ENCODE peak calls at places on chromosomes 3 and 15, in six cellular contexts. A, P, X, M, V and K are unnamed samples.

GRCh38 chr3:123153821-123154323 is 47.9 kb upstream of the SEC22A start:
- DNase-seq in A (no peak), P (no peak), X (no peak), M (no peak), V (no peak), K (no peak)

GRCh38 chr15:80309769-80310384 is 57.9 kb upstream of the CTXND1 start:
- DNase-seq in A (peak; percentile 36), P (peak; percentile 68), X (no peak), M (no peak), V (peak; percentile 59), K (peak; percentile 25)

GRCh38 chr15:68787609-68788264 is 33.0 kb downstream of the ANP32A start:
- DNase-seq in A (no peak), P (no peak), X (no peak), M (no peak), V (no peak), K (no peak)

GRCh38 chr3:163779396-163780344 is 1298.6 kb downstream of the SI start:
- DNase-seq in A (no peak), P (peak; percentile 55), X (no peak), M (no peak), V (no peak), K (no peak)

GRCh38 chr3:111650378-111651275 is 55.5 kb upstream of the ZBED2 start:
- DNase-seq in A (no peak), P (no peak), X (no peak), M (no peak), V (no peak), K (no peak)

GRCh38 chr3:25588441-25589103 is 76.1 kb downstream of the TOP2B start:
- DNase-seq in A (no peak), P (no peak), X (no peak), M (no peak), V (no peak), K (no peak)

GRCh38 chr15:73957785-73958184 is 31.5 kb downstream of the LOXL1 start:
- DNase-seq in A (no peak), P (no peak), X (no peak), M (no peak), V (no peak), K (no peak)

GRCh38 chr3:159832024-159832423 is 156.6 kb upstream of the IL12A start:
- DNase-seq in A (no peak), P (no peak), X (no peak), M (no peak), V (no peak), K (no peak)

GRCh38 chr3:175662815-175663214 is 803.7 kb downstream of the NAALADL2 start:
- DNase-seq in A (no peak), P (no peak), X (no peak), M (no peak), V (no peak), K (no peak)

GRCh38 chr3:47420044-47420430 is 39.2 kb downstream of the PTPN23 start:
- DNase-seq in A (no peak), P (no peak), X (no peak), M (no peak), V (no peak), K (no peak)

GRCh38 chr15:81015595-81016252 is 15.0 kb downstream of the TLNRD1 start:
- DNase-seq in A (no peak), P (no peak), X (no peak), M (no peak), V (no peak), K (no peak)

GRCh38 chr15:69893863-69894262 is 203.9 kb downstream of the TLE3 start:
- DNase-seq in A (no peak), P (peak; percentile 28), X (peak; percentile 74), M (no peak), V (peak; percentile 85), K (peak; percentile 46)

GRCh38 chr15:59210186-59210585 is 3.5 kb downstream of the LDHAL6B start:
- DNase-seq in A (no peak), P (no peak), X (no peak), M (no peak), V (no peak), K (no peak)

GRCh38 chr15:63238796-63239195 is 38.6 kb upstream of the APH1B start:
- DNase-seq in A (no peak), P (no peak), X (no peak), M (no peak), V (peak; percentile 83), K (no peak)

GRCh38 chr3:184620101-184620798 is 58.7 kb downstream of the EPHB3 start:
- DNase-seq in A (no peak), P (no peak), X (no peak), M (no peak), V (peak; percentile 53), K (no peak)

GRCh38 chr3:99825239-99825638 is 7.6 kb downstream of the CMSS1 start:
- DNase-seq in A (no peak), P (no peak), X (no peak), M (no peak), V (peak; percentile 16), K (no peak)

GRCh38 chr3:12948891-12949711 is 107.7 kb upstream of the RPL32 start:
- DNase-seq in A (peak; percentile 89), P (no peak), X (no peak), M (no peak), V (peak; percentile 62), K (no peak)

GRCh38 chr3:45112939-45113338 is 33.2 kb downstream of the CDCP1 start:
- DNase-seq in A (no peak), P (no peak), X (no peak), M (no peak), V (peak; percentile 93), K (no peak)

GRCh38 chr3:125608419-125608818 is 13.1 kb upstream of the OSBPL11 start:
- DNase-seq in A (no peak), P (no peak), X (no peak), M (no peak), V (no peak), K (no peak)

GRCh38 chr3:187975571-187976360 is 178.2 kb upstream of the LPP start:
- DNase-seq in A (no peak), P (no peak), X (no peak), M (no peak), V (no peak), K (no peak)

GRCh38 chr3:172315401-172316091 is 132.7 kb downstream of the GHSR start:
- DNase-seq in A (peak; percentile 68), P (no peak), X (peak; percentile 75), M (no peak), V (peak; percentile 81), K (no peak)

GRCh38 chr15:77821188-77821958 is 188.7 kb upstream of the LINGO1 start:
- DNase-seq in A (peak; percentile 67), P (peak; percentile 84), X (peak; percentile 60), M (peak; percentile 79), V (peak; percentile 72), K (peak; percentile 73)

GRCh38 chr3:165254812-165255211 is 58.6 kb upstream of the SLITRK3 start:
- DNase-seq in A (no peak), P (peak; percentile 72), X (no peak), M (no peak), V (peak; percentile 54), K (no peak)

GRCh38 chr3:151305081-151305777 is 11.4 kb downstream of the GPR87 start:
- DNase-seq in A (peak; percentile 13), P (peak; percentile 93), X (no peak), M (peak; percentile 64), V (peak; percentile 98), K (no peak)

GRCh38 chr3:66353530-66353929 is 132.7 kb downstream of the SLC25A26 start:
- DNase-seq in A (no peak), P (no peak), X (no peak), M (no peak), V (peak; percentile 52), K (no peak)

DNA sequence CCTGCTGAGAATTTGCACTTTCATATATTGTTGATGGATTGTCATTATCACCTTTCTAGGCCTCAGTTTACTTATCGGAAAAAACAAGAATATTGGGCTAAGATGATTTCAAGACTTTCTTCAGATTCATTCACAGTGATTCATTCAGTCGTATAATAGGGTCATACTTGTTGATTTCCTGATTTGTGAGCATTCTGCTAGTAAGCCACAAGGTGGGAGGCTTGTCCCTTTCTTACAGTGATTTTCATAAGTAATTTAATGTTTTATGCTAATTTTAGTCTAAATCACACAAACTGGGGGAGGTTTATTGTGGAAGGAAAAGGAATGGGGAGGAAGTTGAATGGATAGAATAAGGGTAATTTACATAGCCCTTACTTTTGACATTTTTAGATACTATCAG is 126.8 kb upstream of the GOLGA6L4 start:
- DNase-seq in A (no peak), P (peak; percentile 17), X (no peak), M (no peak), V (peak; percentile 34), K (no peak)
- TF ChIP-seq CTCF in A (no peak), P (peak; percentile 37), X (no peak), M (no peak), V (peak; percentile 15), K (peak; percentile 44)

DNA sequence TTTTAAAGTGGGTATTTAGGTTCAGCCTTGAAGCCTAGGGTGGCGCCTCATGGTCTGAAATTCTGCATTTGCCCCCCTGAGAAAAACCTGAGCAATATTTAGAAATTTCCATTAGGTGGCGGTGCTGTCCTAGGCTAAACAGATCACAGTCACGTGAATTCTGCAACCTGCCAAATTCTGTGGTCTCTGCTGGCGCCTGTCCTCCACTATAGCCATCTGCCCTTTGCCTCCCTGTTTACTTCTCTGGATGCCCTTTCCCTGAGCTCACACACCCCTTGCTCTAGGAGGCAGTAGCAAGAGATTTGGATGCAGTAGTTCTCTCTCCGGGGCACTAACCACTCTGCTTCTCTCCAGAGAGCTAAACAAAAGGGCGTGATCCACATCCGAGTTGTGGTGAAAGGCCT is 9.1 kb downstream of the MRPS11 start:
- DNase-seq in A (peak; percentile 55), P (peak; percentile 80), X (no peak), M (no peak), V (peak; percentile 74), K (peak; percentile 18)
- TF ChIP-seq CTCF in A (peak; percentile 76), P (peak; percentile 78), X (peak; percentile 69), M (peak; percentile 65), V (peak; percentile 63), K (peak; percentile 75)

DNA sequence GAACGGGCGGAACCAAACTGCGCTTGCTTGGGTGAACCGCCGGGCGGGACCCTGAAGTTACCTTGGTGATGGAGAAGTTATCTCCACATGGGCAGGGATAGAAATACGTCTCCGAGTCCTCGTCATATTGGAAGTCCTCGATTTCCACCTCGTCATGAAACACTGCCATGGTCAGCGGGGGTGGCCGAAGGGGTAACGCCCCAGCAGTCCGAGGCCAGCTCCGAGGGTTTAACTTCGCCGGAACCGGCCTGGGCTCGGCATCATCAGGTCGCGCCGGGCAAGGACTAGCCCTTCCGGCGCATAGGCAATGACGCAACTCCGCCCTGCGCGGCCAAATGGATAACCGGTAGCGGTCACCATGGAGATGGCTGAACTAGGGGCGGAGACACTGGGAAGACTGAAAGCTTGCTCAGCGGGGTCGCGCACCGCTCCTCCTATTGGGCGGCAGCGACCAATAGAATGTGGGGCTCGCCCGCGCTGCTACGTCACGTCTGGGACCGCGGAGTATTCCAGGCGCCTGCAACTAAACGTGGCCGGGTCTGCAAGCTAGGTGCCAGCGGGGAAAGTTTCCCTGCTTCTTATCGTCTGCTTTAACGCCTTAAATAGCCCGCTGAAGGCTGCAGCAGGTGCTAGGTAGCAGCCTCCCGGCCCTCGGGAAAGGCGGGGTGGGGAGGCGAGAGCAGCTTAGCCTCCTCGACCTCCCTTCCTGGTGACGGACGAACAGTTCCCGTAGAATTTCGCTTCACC is at the start of the genes DPH3 and OXNAD1:
- DNase-seq in A (peak; percentile 100), P (peak; percentile 100), X (peak; percentile 100), M (peak; percentile 99), V (peak; percentile 100), K (peak; percentile 96)
- TF ChIP-seq CTCF in A (peak; percentile 51), P (no peak), X (no peak), M (no peak), V (no peak), K (no peak)

DNA sequence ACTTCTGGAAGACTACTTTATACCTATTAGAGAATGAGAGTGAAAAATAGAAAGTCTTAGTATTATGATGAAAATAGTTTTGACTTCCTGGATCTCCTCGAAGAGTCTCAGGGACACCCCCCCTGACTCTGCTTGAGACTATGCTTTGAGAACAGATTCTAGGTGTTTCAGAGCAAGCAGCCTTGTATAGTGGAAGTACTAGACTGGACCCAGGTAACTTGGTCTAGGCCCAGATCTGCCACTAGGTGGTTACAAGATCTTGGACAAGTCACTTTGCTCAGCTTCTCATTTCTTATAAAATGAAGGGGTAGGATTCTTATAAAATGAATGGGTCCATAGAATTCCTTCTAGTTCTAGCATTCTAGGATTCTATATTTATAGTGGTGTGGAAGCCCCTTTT is 9.1 kb downstream of the ABHD5 start:
- DNase-seq in A (no peak), P (peak; percentile 46), X (no peak), M (no peak), V (no peak), K (no peak)
- TF ChIP-seq CTCF in A (no peak), P (peak; percentile 32), X (peak; percentile 15), M (no peak), V (peak; percentile 28), K (peak; percentile 45)